ENCODE peak calls at places on chromosomes 11 and 22, in four cellular contexts. K, G, Y and P are unnamed samples.
A peak's percentile ranks its signal among the peaks of the same experiment; 100 is the strongest.

GRCh38 chr11:1152316-1153104 is 5.2 kb upstream of the MUC5AC start:
- DNase-seq in K (no peak), G (no peak), Y (peak; percentile 60), P (peak; percentile 11)

GRCh38 chr11:76635991-76636520 is 34.5 kb downstream of the LRRC32 start:
- DNase-seq in Y (no peak), K (no peak), G (no peak), P (no peak)

GRCh38 chr11:57458060-57458409 is 2.3 kb upstream of the RTN4RL2 start:
- DNase-seq in G (no peak), Y (no peak), K (no peak), P (no peak)

GRCh38 chr11:61467609-61468401 is 37.9 kb downstream of the SDHAF2 start:
- DNase-seq in K (no peak), G (peak; percentile 55), Y (no peak), P (no peak)

GRCh38 chr11:63892233-63892632 is 24.7 kb downstream of the RCOR2 start:
- DNase-seq in G (no peak), Y (no peak), K (no peak), P (peak; percentile 53)

GRCh38 chr11:130509942-130510341 is 61.5 kb downstream of the ADAMTS15 start:
- DNase-seq in G (no peak), Y (no peak), K (no peak), P (no peak)

GRCh38 chr11:47587733-47588326 is 1.4 kb downstream of the FAM180B start:
- DNase-seq in Y (peak; percentile 84), K (no peak), G (peak; percentile 51), P (no peak)

GRCh38 chr22:35524966-35525686 is 15.5 kb upstream of the RASD2 start:
- DNase-seq in K (no peak), G (peak; percentile 44), Y (no peak), P (peak; percentile 81)

GRCh38 chr11:64146036-64146943 is 19.6 kb downstream of the MACROD1 start:
- DNase-seq in G (peak; percentile 34), Y (peak; percentile 77), K (no peak), P (peak; percentile 34)

GRCh38 chr22:35637943-35638342 is 10.3 kb upstream of the APOL6 start:
- DNase-seq in Y (no peak), G (no peak), K (no peak), P (peak; percentile 50)

GRCh38 chr11:1088927-1089737 is 14.5 kb downstream of the MUC2 start:
- DNase-seq in Y (peak; percentile 60), K (no peak), G (peak; percentile 11), P (no peak)

GRCh38 chr11:88886796-88887195 is 179.0 kb downstream of the GRM5 start:
- DNase-seq in K (no peak), Y (no peak), G (no peak), P (peak; percentile 41)

GRCh38 chr11:14267861-14268635 is 90.9 kb downstream of the RRAS2 start:
- DNase-seq in Y (no peak), K (no peak), G (no peak), P (no peak)

GRCh38 chr11:128180446-128181089 is 406.8 kb downstream of the ETS1 start:
- DNase-seq in G (no peak), Y (no peak), K (peak; percentile 75), P (peak; percentile 92)

GRCh38 chr11:33515347-33515746 is 185.3 kb downstream of the C11orf91 start:
- DNase-seq in G (no peak), Y (no peak), K (peak; percentile 49), P (peak; percentile 83)

GRCh38 chr11:7511405-7511804 is 2.4 kb upstream of the PPFIBP2 start:
- DNase-seq in K (no peak), Y (no peak), G (peak; percentile 63), P (no peak)

GRCh38 chr11:75530577-75530976 is 4.8 kb upstream of the GDPD5 start:
- DNase-seq in K (no peak), G (no peak), Y (no peak), P (no peak)

GRCh38 chr22:17972385-17973181 is 51.8 kb downstream of the MICAL3 start:
- DNase-seq in G (no peak), Y (no peak), K (no peak), P (peak; percentile 89)

DNA sequence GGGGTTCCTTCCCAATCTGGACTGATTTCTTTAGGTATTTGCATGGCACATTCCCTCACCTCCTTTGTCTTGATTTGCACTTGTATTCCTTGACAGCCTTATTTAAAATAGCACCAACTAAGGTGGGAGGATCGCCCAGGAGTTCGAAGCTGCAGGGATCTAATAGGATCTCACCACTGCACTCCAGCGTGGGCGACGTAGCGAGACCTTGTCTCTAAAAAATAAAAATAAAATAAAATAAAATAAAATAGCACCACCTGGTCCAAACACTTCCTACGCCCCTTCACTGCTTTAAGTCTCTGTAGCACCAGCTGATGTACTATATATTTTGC is 775 bp downstream of the SLC2A11 start:
- DNase-seq in Y (no peak), G (no peak), K (no peak), P (no peak)
- TF ChIP-seq CTCF in Y (no peak), G (no peak), K (no peak), P (no peak)

GRCh38 chr22:19449422-19449767 is 1.9 kb upstream of the C22orf39 start:
- DNase-seq in Y (no peak), K (no peak), G (no peak), P (no peak)

GRCh38 chr22:19448076-19448607 is 631 bp upstream of the C22orf39 start:
- DNase-seq in G (no peak), Y (no peak), K (no peak), P (peak; percentile 55)

GRCh38 chr22:19450363-19451175 is 3.1 kb upstream of the C22orf39 start:
- DNase-seq in Y (no peak), K (no peak), G (no peak), P (no peak)

GRCh38 chr22:19447388-19448075 is at the start of gene C22orf39:
- DNase-seq in Y (peak; percentile 93), G (peak; percentile 89), K (peak; percentile 74), P (peak; percentile 92)

DNA sequence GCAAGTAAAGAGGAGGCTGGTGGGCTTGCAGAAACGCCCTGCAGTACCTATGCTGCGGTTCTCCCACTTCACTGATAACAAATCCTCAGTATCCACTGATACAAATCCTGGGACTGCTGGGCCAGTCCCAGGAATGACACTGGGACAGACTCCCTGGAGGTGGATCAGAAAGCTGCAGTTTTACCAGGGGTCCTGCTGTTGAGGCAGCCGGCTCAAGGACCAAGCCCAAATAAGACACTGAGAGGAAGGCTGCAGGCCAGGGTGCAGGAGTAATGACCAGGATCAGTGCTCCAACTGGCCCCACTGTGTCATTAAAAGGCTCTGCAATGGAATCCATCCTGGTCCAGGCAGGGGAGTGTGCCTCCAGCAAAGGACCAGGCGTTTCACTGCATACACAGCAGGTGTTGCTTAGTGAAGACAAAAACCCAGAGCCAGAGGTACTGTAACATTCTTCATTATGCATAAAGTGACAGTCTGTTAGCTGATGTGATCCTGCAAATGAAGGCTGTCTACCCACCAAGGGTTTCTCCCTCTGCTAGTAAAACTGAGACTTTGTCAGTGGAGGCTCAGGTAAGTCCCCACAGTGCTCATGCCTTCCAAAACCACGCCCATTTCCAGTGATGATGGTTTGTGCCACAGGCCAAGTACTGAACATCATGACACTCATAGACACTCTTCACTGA is 1.4 kb upstream of the C22orf39 start:
- DNase-seq in K (no peak), G (no peak), Y (no peak), P (no peak)
- H3K4me3 ChIP-seq in K (no peak overlapping the region), G (peak overlapping the region; percentile 90), Y (no peak overlapping the region), P (no peak overlapping the region)

GRCh38 chr11:118485273-118485672 is 42.0 kb upstream of the TTC36 start:
- DNase-seq in G (no peak), K (no peak), Y (no peak), P (no peak)
- TF ChIP-seq CTCF in G (no peak), K (no peak), Y (no peak), P (peak; percentile 20)

DNA sequence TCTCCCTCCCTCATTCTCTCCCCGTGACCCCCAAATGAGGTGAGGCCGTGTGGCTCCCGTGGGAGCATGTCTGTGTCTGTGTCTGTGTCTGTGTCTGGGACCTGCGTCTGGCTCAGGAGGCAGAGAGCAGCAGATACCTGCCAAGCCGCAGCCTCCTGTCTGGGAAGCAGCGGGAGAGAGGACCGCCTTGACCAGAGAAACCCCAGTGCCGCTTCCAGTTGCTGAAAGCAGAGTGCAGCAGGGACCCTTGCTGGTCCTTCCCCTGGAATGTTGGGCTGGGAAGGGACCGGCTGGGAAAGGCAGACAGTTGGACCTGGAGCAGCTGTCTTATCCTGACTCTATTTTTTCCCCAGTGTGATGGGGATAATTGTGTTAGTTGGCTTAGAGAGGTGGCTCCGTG is 525 bp downstream of the CSDC2 start:
- DNase-seq in K (no peak), G (no peak), Y (no peak), P (no peak)
- H3K4me3 ChIP-seq in K (no peak overlapping the region), G (peak overlapping the region; percentile 74), Y (peak overlapping the region; percentile 39), P (peak overlapping the region; percentile 71)

GRCh38 chr11:2296913-2297622 is 4.7 kb downstream of the C11orf21 start:
- DNase-seq in Y (peak; percentile 55), G (no peak), K (no peak), P (no peak)

GRCh38 chr11:2294340-2295290 is 7.1 kb downstream of the C11orf21 start:
- DNase-seq in Y (peak; percentile 57), G (no peak), K (no peak), P (no peak)

GRCh38 chr11:2290351-2290841 is 11.3 kb downstream of the C11orf21 start:
- DNase-seq in K (no peak), Y (peak; percentile 56), G (no peak), P (no peak)

GRCh38 chr11:2295971-2296912 is 5.5 kb downstream of the C11orf21 start:
- DNase-seq in Y (peak; percentile 57), G (no peak), K (no peak), P (no peak)

GRCh38 chr11:2293396-2294339 is 8.1 kb downstream of the C11orf21 start:
- DNase-seq in K (no peak), G (no peak), Y (peak; percentile 66), P (no peak)
- TF ChIP-seq CTCF in K (no peak), G (no peak), Y (no peak), P (no peak)

GRCh38 chr11:46315783-46316563 is 31.3 kb upstream of the DGKZ start:
- DNase-seq in G (peak; percentile 64), Y (no peak), K (no peak), P (no peak)

GRCh38 chr11:46309669-46310288 is 32.3 kb downstream of the CREB3L1 start:
- DNase-seq in Y (no peak), G (no peak), K (no peak), P (no peak)

GRCh38 chr11:46319074-46319453 is 28.2 kb upstream of the DGKZ start:
- DNase-seq in G (no peak), Y (no peak), K (no peak), P (no peak)

DNA sequence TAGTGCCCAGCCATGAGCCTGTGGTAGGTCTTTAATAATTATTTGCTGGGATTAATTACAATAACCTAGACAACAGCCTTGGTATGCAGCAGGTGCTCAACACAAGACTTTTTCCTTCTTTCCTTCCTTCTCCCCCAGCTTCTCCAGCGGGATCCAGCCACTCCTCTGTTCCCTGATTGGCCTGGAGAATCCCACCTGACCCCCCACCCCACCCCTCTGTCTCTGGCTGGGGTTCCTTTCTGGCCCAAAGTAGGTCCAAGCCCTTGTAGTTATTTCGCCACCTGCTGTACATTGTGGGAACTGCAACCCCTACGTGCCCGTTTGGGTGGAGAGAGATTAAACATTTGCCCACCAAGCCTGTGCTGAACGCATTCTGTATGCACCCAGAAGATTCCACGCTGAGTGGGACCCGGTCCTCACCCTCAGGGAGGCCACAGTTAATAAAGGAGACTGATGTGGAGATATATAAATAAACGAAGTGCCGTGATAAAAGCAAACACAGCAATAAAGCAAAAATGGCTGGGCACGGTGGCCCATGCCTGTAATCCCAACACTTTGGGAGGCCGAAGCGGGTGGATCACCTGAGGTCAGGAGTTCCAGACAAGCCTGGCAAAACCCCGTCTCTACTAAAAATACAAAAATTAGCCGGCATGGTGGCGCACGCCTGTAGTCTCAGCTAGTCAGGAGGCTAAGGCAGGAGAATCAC is 32.1 kb upstream of the DGKZ start:
- DNase-seq in G (peak; percentile 60), Y (no peak), K (no peak), P (peak; percentile 75)
- H3K4me3 ChIP-seq in G (no peak overlapping the region), Y (no peak overlapping the region), K (no peak overlapping the region), P (no peak overlapping the region)